ENCODE peak calls at places on chromosomes 7 and 10, in four cellular contexts. W is small intestine, O is spleen, N is HCT116. X is an unnamed sample. For H3K27me3 and H3K36me3, the result is how much of the 10 kb centered on the place peaks cover.

GRCh38 chr10:7763929-7764328 is 23.9 kb downstream of the KIN start:
- DNase-seq in W (no peak), O (no peak), N (no peak), X (no peak)

GRCh38 chr10:94361161-94361794 is 1.5 kb downstream of the NOC3L start:
- DNase-seq in W (peak), O (no peak), N (no peak), X (no peak)

GRCh38 chr10:11468126-11468742 is 143.2 kb downstream of the USP6NL start:
- DNase-seq in W (no peak), O (no peak), N (no peak), X (no peak)

GRCh38 chr7:85322252-85322651 is 135.4 kb upstream of the SEMA3D start:
- DNase-seq in W (no peak), O (no peak), N (no peak), X (no peak)

GRCh38 chr10:97926055-97926454 is 76.4 kb downstream of the GOLGA7B start:
- DNase-seq in W (no peak), O (peak), N (no peak), X (no peak)

GRCh38 chr10:28391283-28391682 is 88.4 kb upstream of the MPP7 start:
- DNase-seq in W (no peak), O (no peak), N (no peak), X (no peak)

GRCh38 chr7:136666110-136666509 is 202.3 kb upstream of the CHRM2 start:
- DNase-seq in W (no peak), O (no peak), N (no peak), X (no peak)

GRCh38 chr10:35335718-35336083 is 608 bp upstream of the CCNY start:
- DNase-seq in W (peak), O (peak), N (no peak), X (no peak)

GRCh38 chr10:69669408-69669807 is 39.4 kb downstream of the FAM241B start:
- DNase-seq in W (no peak), O (no peak), N (no peak), X (no peak)
- H3K27me3 ChIP-seq in W (under half), O (under half), N (under half), X (under half)

DNA sequence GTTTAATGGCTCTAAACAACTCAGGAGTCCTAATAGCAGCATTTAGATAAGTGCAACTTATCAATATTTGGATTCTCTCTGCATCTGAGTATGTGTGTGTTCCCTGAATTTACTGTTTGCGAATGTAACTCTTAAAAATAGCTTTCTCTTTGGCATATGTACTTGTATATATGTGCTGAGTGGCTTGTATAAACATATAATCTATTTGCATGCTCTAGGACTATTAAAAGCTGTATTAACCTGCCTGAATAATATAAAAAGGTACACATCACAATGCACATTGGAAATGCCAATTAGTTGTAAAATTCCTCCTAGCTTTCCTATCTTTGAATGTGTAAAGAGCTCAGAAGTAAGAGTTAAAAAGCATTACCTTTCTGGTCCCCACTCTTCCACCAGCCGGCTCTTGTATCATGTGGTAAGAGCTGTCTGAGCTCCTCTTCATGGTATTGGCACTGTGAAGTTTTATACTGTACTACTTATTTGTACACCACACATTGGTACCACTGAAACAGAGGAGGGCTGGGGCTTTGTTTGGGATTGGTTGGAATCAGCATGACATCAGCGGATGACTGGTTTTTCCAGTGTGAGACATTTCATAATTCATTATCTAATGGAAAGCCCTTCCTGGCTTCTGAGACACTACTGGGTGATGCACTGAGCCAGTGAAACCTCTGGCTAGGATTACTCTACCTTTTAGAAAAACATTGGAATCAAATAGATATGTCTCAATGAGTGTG is at the start of gene INHBA:
- DNase-seq in W (no peak), O (no peak), N (no peak), X (no peak)
- H3K4me3 ChIP-seq in W (no peak), O (no peak), N (no peak), X (peak)

GRCh38 chr7:55202150-55202913 is 162.8 kb upstream of the LANCL2 start:
- DNase-seq in W (no peak), O (no peak), N (no peak), X (no peak)
- H3K36me3 ChIP-seq in W (under half), O (under half), N (half or more), X (under half)

DNA sequence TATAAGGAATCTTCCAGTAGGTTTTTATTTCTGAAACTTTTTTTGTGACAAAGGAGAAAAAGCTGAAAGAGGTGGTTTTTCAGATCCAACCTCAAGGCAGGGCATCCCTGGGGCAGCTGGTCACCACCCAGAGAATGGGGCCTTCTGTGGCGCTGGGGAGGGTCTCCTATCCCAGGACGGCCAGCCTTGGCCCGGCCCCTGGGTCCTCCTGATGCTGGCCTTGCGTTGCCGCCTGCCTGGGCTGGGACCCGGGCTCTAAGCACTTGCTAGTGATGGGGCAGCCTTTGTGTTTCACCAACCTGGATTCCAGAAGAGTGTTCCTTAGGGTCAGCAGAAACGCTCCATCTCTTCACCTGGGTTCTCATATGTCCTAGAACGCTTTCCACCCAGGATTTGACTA is 16.3 kb downstream of the SHH start:
- DNase-seq in W (no peak), O (peak), N (no peak), X (no peak)
- H3K27me3 ChIP-seq in W (under half), O (under half), N (under half), X (under half)

GRCh38 chr7:155533827-155534690 is 12.3 kb downstream of the CNPY1 start:
- DNase-seq in W (no peak), O (peak), N (no peak), X (no peak)

GRCh38 chr7:155531686-155532085 is 14.7 kb downstream of the CNPY1 start:
- DNase-seq in W (no peak), O (peak), N (no peak), X (no peak)

GRCh38 chr7:155534691-155535090 is 11.7 kb downstream of the CNPY1 start:
- DNase-seq in W (no peak), O (no peak), N (no peak), X (no peak)

GRCh38 chr7:155532792-155533119 is 13.6 kb downstream of the CNPY1 start:
- DNase-seq in W (no peak), O (peak), N (no peak), X (no peak)

DNA sequence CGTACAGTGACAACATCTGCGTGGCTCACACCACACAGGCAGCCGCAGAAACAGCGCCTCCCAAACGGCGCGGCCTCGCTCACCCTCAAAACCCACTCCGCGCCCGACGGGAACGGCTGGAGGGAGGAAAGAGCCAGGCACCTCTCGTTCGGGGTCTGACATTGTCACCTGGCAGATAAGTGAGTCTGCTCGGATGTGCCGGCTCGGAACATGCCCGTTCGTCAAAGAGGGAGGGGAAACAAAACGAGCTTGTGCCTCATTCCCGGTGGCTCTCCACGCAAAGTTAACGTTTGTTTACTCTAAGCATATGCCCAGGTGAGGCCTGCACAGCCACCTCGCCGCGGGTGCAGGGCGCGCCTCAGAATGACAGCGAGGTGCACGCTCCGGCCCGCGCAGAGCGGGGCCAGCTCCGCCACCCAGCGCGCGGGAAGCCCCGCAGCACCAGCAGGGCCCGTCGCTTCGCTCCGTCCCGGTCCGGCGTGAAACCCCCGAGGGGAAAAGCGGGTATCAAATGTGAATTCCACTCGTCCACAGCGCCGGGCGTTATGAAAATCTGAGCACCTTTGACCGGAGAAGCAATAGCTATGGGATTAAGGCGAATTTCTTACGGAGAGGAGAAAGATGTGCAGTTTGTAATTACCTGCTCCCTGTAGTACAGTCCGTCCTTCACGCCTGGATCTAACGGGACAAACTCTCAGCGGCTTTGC is 13.1 kb downstream of the CNPY1 start:
- DNase-seq in W (no peak), O (peak), N (no peak), X (no peak)
- H3K4me3 ChIP-seq in W (no peak), O (peak), N (no peak), X (peak)